ENCODE peak calls at places on chromosomes 6 and 20, in five cellular contexts. K is heart right ventricle, Z is dorsolateral prefrontal cortex, S is H9, M is ascending aorta. E is an unnamed sample.

GRCh38 chr6:14035448-14035847 is 82.1 kb upstream of the CD83 start:
- DNase-seq in K (no peak), Z (no peak), S (peak), M (no peak), E (no peak)

GRCh38 chr6:47130086-47130485 is 88.0 kb upstream of the ADGRF1 start:
- DNase-seq in K (no peak), Z (no peak), S (no peak), M (no peak), E (no peak)

GRCh38 chr20:56409521-56409920 is 2.5 kb upstream of the CASS4 start:
- DNase-seq in K (no peak), Z (no peak), S (no peak), M (no peak), E (no peak)

GRCh38 chr20:31652917-31653385 is 15.2 kb downstream of the COX4I2 start:
- DNase-seq in K (no peak), Z (no peak), S (no peak), M (no peak), E (no peak)

GRCh38 chr6:44662461-44663121 is 275.1 kb downstream of the CDC5L start:
- DNase-seq in K (no peak), Z (no peak), S (peak), M (no peak), E (no peak)

GRCh38 chr20:59938221-59938620 is 1.9 kb downstream of the PPP1R3D start:
- DNase-seq in K (peak), Z (no peak), S (no peak), M (no peak), E (no peak)

GRCh38 chr6:11304946-11305345 is 72.5 kb upstream of the NEDD9 start:
- DNase-seq in K (no peak), Z (no peak), S (no peak), M (no peak), E (no peak)

GRCh38 chr6:109393882-109394281 is 11.6 kb upstream of the CD164 start:
- DNase-seq in K (no peak), Z (no peak), S (no peak), M (no peak), E (no peak)

GRCh38 chr20:51659491-51660050 is 108.6 kb downstream of the ATP9A start:
- DNase-seq in K (no peak), Z (no peak), S (no peak), M (no peak), E (no peak)

GRCh38 chr20:38113401-38114325 is 51.4 kb downstream of the TGM2 start:
- DNase-seq in K (peak), Z (no peak), S (peak), M (no peak), E (no peak)

GRCh38 chr6:104987218-104987617 is 30.3 kb downstream of the LIN28B start:
- DNase-seq in K (no peak), Z (no peak), S (no peak), M (no peak), E (no peak)

GRCh38 chr6:1624848-1625341 is 15.2 kb downstream of the FOXC1 start:
- DNase-seq in K (no peak), Z (no peak), S (no peak), M (no peak), E (no peak)

GRCh38 chr20:6420336-6420735 is 297.5 kb upstream of the FERMT1 start:
- DNase-seq in K (no peak), Z (no peak), S (no peak), M (no peak), E (no peak)

GRCh38 chr6:170172825-170173231 is 118.0 kb downstream of the DLL1 start:
- DNase-seq in K (no peak), Z (no peak), S (no peak), M (peak), E (no peak)

GRCh38 chr6:142568857-142569597 is 267.2 kb downstream of the ADGRG6 start:
- DNase-seq in K (no peak), Z (no peak), S (no peak), M (no peak), E (no peak)

DNA sequence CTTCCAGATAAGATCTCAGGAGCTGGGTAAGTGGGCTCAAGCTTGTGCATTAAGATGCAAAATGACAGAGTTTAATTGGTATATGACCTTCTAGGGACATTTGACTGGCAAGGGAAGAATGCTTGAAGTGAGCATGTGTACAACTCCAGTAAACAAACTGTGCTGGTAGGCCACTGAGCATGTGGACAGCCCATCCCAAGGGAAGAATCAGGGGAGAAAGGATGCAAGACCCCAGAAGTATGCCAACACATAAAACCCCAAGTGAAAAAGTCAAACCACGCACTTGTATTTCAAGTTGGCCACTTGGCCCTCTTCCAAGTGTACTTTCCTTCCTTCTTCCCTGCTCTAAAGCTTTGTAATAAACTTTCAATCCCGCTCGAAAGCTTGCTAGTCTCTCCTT is 10.4 kb upstream of the THBD start:
- DNase-seq in K (no peak), Z (no peak), S (no peak), M (no peak), E (no peak)
- H3K27ac ChIP-seq in K (no peak), Z (no peak), S (no peak), M (peak), E (no peak)

GRCh38 chr6:37172991-37173572 is 3.1 kb downstream of the PIM1 start:
- DNase-seq in K (no peak), Z (peak), S (no peak), M (peak), E (no peak)
- H3K27ac ChIP-seq in K (peak), Z (peak), S (no peak), M (no peak), E (peak)

DNA sequence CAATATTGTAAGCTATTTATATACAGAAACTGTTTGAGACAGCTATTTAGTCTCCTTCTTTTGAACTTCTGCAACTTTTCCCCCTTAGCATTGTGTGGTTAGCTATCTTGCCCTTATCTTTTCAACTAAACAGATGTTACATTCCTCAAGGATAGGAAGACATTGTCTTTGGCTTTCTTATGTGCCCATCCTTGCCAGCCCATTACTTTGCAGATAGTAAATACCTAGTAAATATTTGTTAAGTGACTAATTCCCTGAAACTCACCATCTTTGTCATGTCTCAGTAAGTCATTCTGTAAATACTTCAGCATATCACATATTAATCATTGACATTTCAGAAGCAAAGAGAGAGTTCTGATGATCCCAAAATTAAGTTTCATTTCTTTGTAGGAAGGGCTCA is 69.1 kb upstream of the FLRT3 start:
- DNase-seq in K (no peak), Z (no peak), S (no peak), M (no peak), E (no peak)
- H3K27ac ChIP-seq in K (no peak), Z (no peak), S (no peak), M (no peak), E (no peak)

GRCh38 chr6:26351544-26351953 is 13.4 kb upstream of the BTN3A2 start:
- DNase-seq in K (no peak), Z (no peak), S (no peak), M (no peak), E (no peak)
- H3K27ac ChIP-seq in K (no peak), Z (no peak), S (no peak), M (no peak), E (no peak)

E was measured in substantia nigra.